ENCODE peak calls at places on chromosome 16, in four cellular contexts. L is testis, H is tibial nerve, N is adrenal gland. I is an unnamed sample.

GRCh38 chr16:2081685-2082084 is 33.9 kb downstream of the TSC2 start:
- DNase-seq in L (no peak), H (no peak), N (no peak), I (no peak)

GRCh38 chr16:64172191-64172590 is 949.7 kb downstream of the CDH11 start:
- DNase-seq in L (no peak), H (no peak), N (no peak), I (no peak)

GRCh38 chr16:29990883-29991570 is 4.4 kb downstream of the HIRIP3 start:
- DNase-seq in L (no peak), H (no peak), N (no peak), I (no peak)

GRCh38 chr16:86258713-86259112 is 251.6 kb upstream of the FOXF1 start:
- DNase-seq in L (no peak), H (no peak), N (no peak), I (no peak)

GRCh38 chr16:30000768-30001631 is 5.0 kb downstream of the INO80E start:
- DNase-seq in L (no peak), H (no peak), N (no peak), I (no peak)

GRCh38 chr16:13453938-13454553 is 465.9 kb upstream of the ERCC4 start:
- DNase-seq in L (peak; percentile 73), H (no peak), N (no peak), I (no peak)

GRCh38 chr16:49470550-49470949 is 96.9 kb downstream of the C16orf78 start:
- DNase-seq in L (no peak), H (no peak), N (no peak), I (no peak)

GRCh38 chr16:10982430-10983174 is 38.2 kb downstream of the CLEC16A start:
- DNase-seq in L (peak; percentile 32), H (no peak), N (no peak), I (no peak)

GRCh38 chr16:67284699-67285646 is 5.6 kb downstream of the PLEKHG4 start:
- DNase-seq in L (peak; percentile 43), H (no peak), N (peak; percentile 61), I (peak; percentile 66)

GRCh38 chr16:52498640-52499039 is 48.3 kb downstream of the TOX3 start:
- DNase-seq in L (no peak), H (no peak), N (no peak), I (no peak)

GRCh38 chr16:56311208-56312027 is 113.9 kb downstream of the AMFR start:
- DNase-seq in L (no peak), H (no peak), N (no peak), I (no peak)

GRCh38 chr16:68246121-68246520 is 948 bp downstream of the PLA2G15 start:
- DNase-seq in L (no peak), H (no peak), N (no peak), I (no peak)

GRCh38 chr16:14111713-14112538 is 40.8 kb downstream of the MRTFB start:
- DNase-seq in L (peak; percentile 54), H (peak; percentile 31), N (peak; percentile 58), I (no peak)

GRCh38 chr16:11493531-11493929 is 93.2 kb downstream of the LITAF start:
- DNase-seq in L (peak; percentile 27), H (no peak), N (no peak), I (no peak)

GRCh38 chr16:65024649-65025243 is 97.1 kb downstream of the CDH11 start:
- DNase-seq in L (no peak), H (no peak), N (no peak), I (no peak)

GRCh38 chr16:75402174-75402820 is 31.0 kb downstream of the CFDP1 start:
- DNase-seq in L (no peak), H (no peak), N (no peak), I (no peak)

GRCh38 chr16:80968386-80969113 is 38.1 kb downstream of the CMC2 start:
- DNase-seq in L (no peak), H (no peak), N (no peak), I (no peak)

GRCh38 chr16:68711421-68712139 is 25.5 kb upstream of the CDH1 start:
- DNase-seq in L (no peak), H (no peak), N (no peak), I (no peak)

GRCh38 chr16:88463411-88463810 is 10.3 kb downstream of the ZFPM1 start:
- DNase-seq in L (no peak), H (no peak), N (no peak), I (no peak)

GRCh38 chr16:27330542-27330941 is 16.8 kb downstream of the IL4R start:
- DNase-seq in L (no peak), H (peak; percentile 39), N (no peak), I (no peak)

GRCh38 chr16:83100679-83101078 is 473.9 kb downstream of the CDH13 start:
- DNase-seq in L (no peak), H (no peak), N (no peak), I (no peak)

GRCh38 chr16:81517630-81518438 is 73.2 kb downstream of the CMIP start:
- DNase-seq in L (no peak), H (no peak), N (no peak), I (peak; percentile 63)

GRCh38 chr16:24189941-24190340 is 66.2 kb upstream of the CACNG3 start:
- DNase-seq in L (no peak), H (no peak), N (no peak), I (no peak)

GRCh38 chr16:49739381-49739780 is 116.5 kb downstream of the ZNF423 start:
- DNase-seq in L (no peak), H (no peak), N (no peak), I (no peak)

GRCh38 chr16:88634141-88634993 is 4.0 kb upstream of the IL17C start:
- DNase-seq in L (peak; percentile 25), H (no peak), N (no peak), I (no peak)

GRCh38 chr16:74813109-74813641 is 38.6 kb upstream of the FA2H start:
- DNase-seq in L (peak; percentile 87), H (peak; percentile 51), N (peak; percentile 80), I (peak; percentile 83)

GRCh38 chr16:54936086-54936978 is 5.7 kb downstream of the IRX5 start:
- DNase-seq in L (no peak), H (no peak), N (no peak), I (no peak)

GRCh38 chr16:54194008-54194731 is 92.4 kb downstream of the IRX3 start:
- DNase-seq in L (peak; percentile 78), H (peak; percentile 36), N (peak; percentile 30), I (no peak)

GRCh38 chr16:54031107-54031760 is 255.4 kb downstream of the IRX3 start:
- DNase-seq in L (no peak), H (no peak), N (no peak), I (peak; percentile 11)

GRCh38 chr16:59886021-59886420 is 1151.9 kb upstream of the GOT2 start:
- DNase-seq in L (peak; percentile 30), H (peak; percentile 50), N (peak; percentile 28), I (no peak)

GRCh38 chr16:88618182-88618955 is 20.0 kb upstream of the IL17C start:
- DNase-seq in L (no peak), H (no peak), N (no peak), I (no peak)

GRCh38 chr16:1108299-1109252 is 12.5 kb upstream of the C1QTNF8 start:
- DNase-seq in L (peak; percentile 71), H (no peak), N (peak; percentile 92), I (peak; percentile 65)

GRCh38 chr16:27816561-27816960 is 247.0 kb downstream of the GSG1L start:
- DNase-seq in L (no peak), H (no peak), N (no peak), I (no peak)

GRCh38 chr16:30842971-30843370 is 50.9 kb downstream of the BCL7C start:
- DNase-seq in L (no peak), H (no peak), N (no peak), I (no peak)

GRCh38 chr16:733382-734207 is 6.7 kb downstream of the HAGHL start:
- DNase-seq in L (no peak), H (no peak), N (peak; percentile 18), I (no peak)

GRCh38 chr16:85998868-85999729 is 100.1 kb downstream of the IRF8 start:
- DNase-seq in L (no peak), H (no peak), N (no peak), I (no peak)

GRCh38 chr16:74730049-74730683 is 29.5 kb upstream of the MLKL start:
- DNase-seq in L (no peak), H (no peak), N (no peak), I (no peak)

DNA sequence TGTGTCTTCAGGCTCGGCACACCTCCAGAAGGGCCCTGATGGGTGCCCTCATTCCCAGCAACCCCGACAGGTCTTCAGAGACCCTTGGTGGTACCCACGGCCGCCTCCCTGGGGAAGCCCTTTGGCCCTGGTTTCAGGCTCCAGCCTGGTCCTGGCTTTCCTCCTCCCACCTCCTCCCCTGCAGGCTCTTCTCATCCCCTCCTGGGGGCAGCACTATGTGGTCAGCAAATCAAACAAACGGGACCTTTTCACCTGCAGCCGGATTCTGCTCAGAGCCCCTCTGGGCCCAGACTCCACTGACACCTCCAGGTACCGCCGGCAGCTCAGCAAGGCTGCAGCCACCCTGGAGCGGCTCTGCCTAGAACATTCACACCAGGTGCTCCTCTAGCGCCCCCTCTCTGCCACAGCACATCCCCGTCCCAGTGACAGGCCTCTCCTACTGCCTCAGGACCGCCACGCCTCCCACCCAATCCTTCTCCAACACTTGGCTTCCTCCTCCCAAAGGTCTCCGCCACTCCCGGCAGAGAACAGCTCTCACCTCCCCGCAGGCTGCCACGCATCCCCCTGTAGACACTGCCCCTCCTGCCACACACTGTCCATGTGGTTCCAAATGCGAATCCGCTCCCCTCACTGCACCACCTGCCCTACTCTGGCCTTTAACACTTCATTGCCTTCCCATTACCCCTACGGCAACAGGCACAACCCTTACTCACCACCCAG is 12.0 kb downstream of the CORO7 start:
- DNase-seq in L (peak; percentile 78), H (no peak), N (no peak), I (no peak)
- TF ChIP-seq POLR2A in L (no peak), H (no peak), N (no peak), I (no peak)

GRCh38 chr16:8848231-8848938 is 20.4 kb downstream of the CARHSP1 start:
- DNase-seq in L (no peak), H (no peak), N (no peak), I (no peak)

GRCh38 chr16:8846401-8846932 is 22.3 kb downstream of the CARHSP1 start:
- DNase-seq in L (no peak), H (no peak), N (no peak), I (no peak)

GRCh38 chr16:8848939-8849391 is 19.8 kb downstream of the CARHSP1 start:
- DNase-seq in L (no peak), H (no peak), N (peak; percentile 76), I (peak; percentile 88)

GRCh38 chr16:8845699-8846298 is 23.0 kb downstream of the CARHSP1 start:
- DNase-seq in L (no peak), H (no peak), N (no peak), I (no peak)

DNA sequence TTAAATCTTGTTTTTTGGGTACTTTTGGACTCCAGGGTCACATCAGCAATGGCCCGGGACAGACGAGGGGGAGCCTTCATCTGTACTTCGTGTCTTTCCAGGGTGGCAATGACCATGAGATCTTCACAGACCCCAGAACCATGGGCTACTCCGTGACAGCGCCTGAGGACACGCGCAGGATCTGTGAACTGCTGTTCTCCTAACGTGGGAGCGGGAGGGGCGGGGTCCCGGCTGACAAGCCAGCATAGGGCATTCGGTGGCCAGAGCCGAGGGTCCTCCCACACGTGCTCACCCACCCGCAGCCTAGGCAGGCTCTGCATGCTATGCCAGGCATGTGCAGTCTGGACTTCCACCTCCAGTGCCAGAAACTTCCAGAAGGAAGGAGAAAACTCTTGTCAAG is 21.2 kb downstream of the CARHSP1 start:
- DNase-seq in L (no peak), H (no peak), N (no peak), I (no peak)
- TF ChIP-seq POLR2A in L (no peak), H (no peak), N (no peak), I (no peak)

GRCh38 chr16:73036074-73036826 is 11.7 kb downstream of the ZFHX3 start:
- DNase-seq in L (no peak), H (no peak), N (no peak), I (no peak)
- TF ChIP-seq POLR2A in L (no peak), H (no peak), N (no peak), I (no peak)

GRCh38 chr16:23160574-23160973 is 11.3 kb upstream of the USP31 start:
- DNase-seq in L (no peak), H (no peak), N (no peak), I (no peak)
- TF ChIP-seq POLR2A in L (no peak), H (no peak), N (no peak), I (no peak)

GRCh38 chr16:19086322-19087199 is 19.1 kb downstream of the COQ7 start:
- DNase-seq in L (peak; percentile 88), H (peak; percentile 70), N (peak; percentile 74), I (peak; percentile 83)
- TF ChIP-seq POLR2A in L (no peak), H (peak; percentile 24), N (no peak), I (peak; percentile 60)

I was measured in H54.